ENCODE peak calls at places on chromosomes 2 and 18, in seven cellular contexts. P, C, K, S, H, A and L are unnamed samples.

GRCh38 chr18:58180738-58181353 is 136.8 kb downstream of the NEDD4L start:
- DNase-seq in P (peak; percentile 53), A (peak; percentile 41), C (peak; percentile 40), K (peak; percentile 24), H (no peak), S (peak; percentile 47), L (peak; percentile 61)

GRCh38 chr2:72027426-72028161 is 120.1 kb downstream of the CYP26B1 start:
- DNase-seq in P (no peak), C (no peak), H (no peak), A (no peak), S (no peak), K (no peak), L (no peak)

GRCh38 chr2:203014456-203015199 is at the start of gene NBEAL1:
- DNase-seq in P (peak; percentile 92), K (peak; percentile 97), S (peak; percentile 100), C (peak; percentile 98), H (peak; percentile 99), A (peak; percentile 99), L (peak; percentile 99)

GRCh38 chr2:104448661-104449410 is 405.1 kb upstream of the POU3F3 start:
- DNase-seq in C (no peak), K (no peak), H (no peak), S (no peak), A (no peak), P (no peak), L (no peak)

GRCh38 chr18:77057043-77057442 is 75.5 kb downstream of the MBP start:
- DNase-seq in H (peak; percentile 73), K (no peak), P (no peak), A (no peak), C (no peak), S (no peak), L (no peak)

GRCh38 chr18:9260388-9261380 is 73.9 kb upstream of the TWSG1 start:
- DNase-seq in H (no peak), S (peak; percentile 5), P (no peak), K (no peak), A (no peak), C (no peak), L (no peak)

GRCh38 chr2:98477036-98477435 is 32.4 kb downstream of the INPP4A start:
- DNase-seq in H (no peak), A (no peak), C (no peak), K (no peak), P (no peak), S (no peak), L (no peak)

GRCh38 chr18:48841381-48842258 is 109.1 kb downstream of the SMAD7 start:
- DNase-seq in C (peak; percentile 50), S (peak; percentile 57), A (no peak), P (peak; percentile 54), H (peak; percentile 88), K (no peak), L (no peak)

GRCh38 chr2:239143858-239144712 is 256.7 kb downstream of the HDAC4 start:
- DNase-seq in H (peak; percentile 50), K (no peak), C (peak; percentile 42), P (peak; percentile 36), S (peak; percentile 53), A (peak; percentile 58), L (peak; percentile 40)

GRCh38 chr2:43513216-43513615 is 82.6 kb downstream of the THADA start:
- DNase-seq in S (peak; percentile 36), P (no peak), K (no peak), H (no peak), C (no peak), A (no peak), L (no peak)

GRCh38 chr2:43515248-43515647 is 80.6 kb downstream of the THADA start:
- DNase-seq in K (no peak), A (no peak), S (no peak), P (no peak), C (no peak), H (no peak), L (no peak)

GRCh38 chr2:43513796-43514195 is 82.0 kb downstream of the THADA start:
- DNase-seq in A (no peak), C (no peak), S (no peak), H (no peak), K (no peak), P (no peak), L (no peak)

GRCh38 chr2:43518182-43518581 is 77.7 kb downstream of the THADA start:
- DNase-seq in K (no peak), S (peak; percentile 42), C (no peak), A (no peak), H (no peak), P (no peak), L (no peak)

DNA sequence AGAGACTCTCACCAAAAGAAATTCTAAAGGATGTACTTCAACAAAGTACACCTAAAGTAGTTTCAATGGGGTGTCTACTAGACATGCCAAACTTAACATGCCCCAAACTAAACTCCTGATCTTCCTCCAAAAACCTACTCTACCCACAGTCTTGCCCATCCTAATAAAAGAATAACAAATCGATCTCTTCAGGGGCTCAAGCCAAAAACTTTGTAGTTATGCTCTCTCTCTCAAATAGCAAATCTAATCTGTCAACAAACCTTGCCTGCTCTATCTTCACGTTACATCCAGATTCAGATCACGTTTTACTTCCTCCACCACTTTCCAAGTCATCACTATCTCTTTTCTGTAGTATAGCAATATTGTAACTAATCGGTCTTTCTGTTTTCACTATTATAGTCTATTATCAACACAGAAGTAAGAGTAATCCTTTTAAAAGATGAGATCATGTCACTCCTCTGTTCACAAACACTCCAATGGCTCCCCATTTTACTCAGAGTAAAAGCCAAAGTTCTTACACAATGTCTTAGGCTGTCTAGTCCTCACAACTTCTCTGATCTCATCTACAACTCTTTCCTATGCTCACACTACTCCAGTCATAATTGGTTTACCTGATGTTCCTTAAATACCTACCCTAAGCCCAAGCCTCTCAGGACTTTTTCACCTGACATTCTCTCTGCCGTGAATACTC is 79.9 kb downstream of the THADA start:
- DNase-seq in A (no peak), H (no peak), K (no peak), C (no peak), P (no peak), S (no peak), L (no peak)
- H3K27ac ChIP-seq in A (no peak overlapping the region), H (no peak overlapping the region), K (no peak overlapping the region), C (peak overlapping the region; percentile 84), P (peak overlapping the region; percentile 62), S (no peak overlapping the region), L (peak overlapping the region; percentile 6)

GRCh38 chr2:64652231-64653173 is 1.2 kb downstream of the SERTAD2 start:
- DNase-seq in P (no peak), H (peak; percentile 69), K (no peak), C (peak; percentile 59), S (peak; percentile 60), A (peak; percentile 54), L (peak; percentile 24)

GRCh38 chr2:64650257-64650656 is 3.5 kb downstream of the SERTAD2 start:
- DNase-seq in K (no peak), A (no peak), C (no peak), S (no peak), P (no peak), H (no peak), L (no peak)

GRCh38 chr2:64651590-64651989 is 2.1 kb downstream of the SERTAD2 start:
- DNase-seq in P (no peak), S (no peak), K (no peak), A (no peak), H (no peak), C (no peak), L (no peak)

GRCh38 chr2:64649626-64650025 is 4.1 kb downstream of the SERTAD2 start:
- DNase-seq in S (no peak), K (no peak), A (no peak), H (no peak), P (no peak), C (no peak), L (no peak)

GRCh38 chr2:64650722-64651338 is 2.9 kb downstream of the SERTAD2 start:
- DNase-seq in P (no peak), K (no peak), A (peak; percentile 57), H (no peak), S (no peak), C (no peak), L (no peak)
- H3K4me1 ChIP-seq in P (peaks cover 12% of the 10 kb centered on the region), K (peaks cover 66% of the 10 kb centered on the region), A (peaks cover 73% of the 10 kb centered on the region), H (peaks cover 66% of the 10 kb centered on the region), S (peaks cover 5% of the 10 kb centered on the region), C (no peaks in the 10 kb centered on the region), L (peaks cover 8% of the 10 kb centered on the region)

DNA sequence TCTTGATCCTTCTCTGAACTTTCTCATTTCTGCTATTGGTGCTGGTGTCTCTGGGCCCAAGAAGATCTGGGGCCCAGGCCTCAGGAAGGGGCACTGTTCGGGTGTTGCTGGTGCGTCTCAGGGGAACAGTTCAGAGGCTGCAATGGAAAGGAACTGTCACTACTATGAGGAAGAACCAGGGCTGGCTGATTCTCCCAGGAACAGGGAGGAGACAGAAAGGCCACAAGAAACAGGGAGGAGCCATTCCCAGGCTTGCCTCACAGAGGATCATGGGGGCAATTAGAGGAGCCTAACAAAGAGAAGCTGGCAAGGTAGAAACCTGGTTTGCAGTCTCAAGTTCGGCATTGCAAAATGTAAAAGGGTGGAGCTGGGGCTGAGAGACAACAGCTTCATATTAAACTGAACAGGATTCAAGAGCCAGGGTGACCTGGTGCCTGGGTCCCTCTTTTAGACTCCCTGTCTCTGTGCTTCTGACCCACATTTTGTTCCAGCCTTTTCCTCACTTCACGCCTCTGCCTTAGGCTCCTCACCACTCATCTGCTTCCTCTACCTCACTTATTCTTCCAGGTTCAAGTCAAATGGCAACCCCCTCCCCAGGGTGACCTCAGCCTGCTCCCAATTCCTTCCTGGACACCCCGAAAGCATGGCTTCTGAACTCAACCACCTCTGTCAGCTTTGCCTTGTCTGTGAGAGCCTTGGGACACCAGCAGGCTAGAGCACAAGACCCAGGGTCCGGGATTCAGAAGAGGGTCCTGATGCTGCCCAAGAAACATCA is 58.4 kb downstream of the GYPC start:
- DNase-seq in C (no peak), K (no peak), H (no peak), P (no peak), A (no peak), S (no peak), L (no peak)
- H3K4me3 ChIP-seq in C (no peak overlapping the region), K (no peak overlapping the region), H (no peak overlapping the region), P (no peak overlapping the region), A (no peak overlapping the region), S (no peak overlapping the region), L (no peak overlapping the region)

DNA sequence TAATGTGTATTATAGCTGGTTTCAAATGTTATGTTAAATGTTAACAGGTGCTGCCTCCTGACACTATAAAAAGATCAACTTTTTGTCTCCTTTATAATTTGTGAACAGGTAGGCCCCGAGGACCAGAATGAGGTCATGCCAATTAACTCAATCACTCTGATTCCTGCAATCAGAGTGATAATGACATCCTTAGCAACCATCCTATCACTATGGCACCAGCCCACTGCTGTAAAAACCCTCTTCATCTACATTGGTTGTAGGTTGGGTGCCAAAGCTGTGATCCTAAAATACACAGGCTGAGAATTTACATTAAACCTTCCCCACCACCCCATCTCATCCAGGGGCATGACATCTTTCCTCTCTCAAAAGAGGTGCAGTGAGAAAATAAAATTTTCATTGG is 103.5 kb downstream of the CPO start:
- DNase-seq in P (no peak), C (no peak), K (no peak), A (no peak), S (no peak), H (no peak), L (no peak)
- H3K27ac ChIP-seq in P (no peak overlapping the region), C (no peak overlapping the region), K (no peak overlapping the region), A (no peak overlapping the region), S (no peak overlapping the region), H (no peak overlapping the region), L (no peak overlapping the region)